ENCODE peak calls at places on chromosome 17, in six cellular contexts. One of them, this sample, is unnamed.

GRCh38 chr17:49585422-49586027 is 9.9 kb downstream of the NXPH3 start:
- DNase-seq in PC-3: peak
- DNase-seq in GM23248: no peak
- DNase-seq in neural progenitor cell: peak
- DNase-seq in GM23338: peak
- DNase-seq in hepatocyte: no peak
- DNase-seq in this sample: no peak

GRCh38 chr17:45228985-45229517 is 7.4 kb downstream of the FMNL1 start:
- DNase-seq in GM23338: peak
- DNase-seq in GM23248: peak
- DNase-seq in hepatocyte: peak
- DNase-seq in PC-3: peak
- DNase-seq in neural progenitor cell: peak
- DNase-seq in this sample: peak

GRCh38 chr17:12808723-12809122 is 19.4 kb downstream of the ARHGAP44 start:
- DNase-seq in neural progenitor cell: no peak
- DNase-seq in GM23248: no peak
- DNase-seq in hepatocyte: no peak
- DNase-seq in GM23338: no peak
- DNase-seq in PC-3: no peak
- DNase-seq in this sample: no peak

GRCh38 chr17:49445561-49445960 is 30.9 kb upstream of the PHB1 start:
- DNase-seq in PC-3: no peak
- DNase-seq in neural progenitor cell: no peak
- DNase-seq in GM23248: no peak
- DNase-seq in hepatocyte: no peak
- DNase-seq in GM23338: no peak
- DNase-seq in this sample: no peak

GRCh38 chr17:4261452-4261851 is 2.3 kb downstream of the ANKFY1 start:
- DNase-seq in neural progenitor cell: no peak
- DNase-seq in hepatocyte: no peak
- DNase-seq in PC-3: no peak
- DNase-seq in GM23338: no peak
- DNase-seq in GM23248: no peak
- DNase-seq in this sample: no peak

GRCh38 chr17:10105513-10106001 is 92.8 kb downstream of the GAS7 start:
- DNase-seq in hepatocyte: peak
- DNase-seq in GM23248: peak
- DNase-seq in PC-3: no peak
- DNase-seq in GM23338: no peak
- DNase-seq in neural progenitor cell: no peak
- DNase-seq in this sample: no peak

GRCh38 chr17:61144876-61145564 is 254.6 kb upstream of the TBX2 start:
- DNase-seq in GM23248: no peak
- DNase-seq in GM23338: no peak
- DNase-seq in hepatocyte: peak
- DNase-seq in PC-3: no peak
- DNase-seq in neural progenitor cell: no peak
- DNase-seq in this sample: no peak

GRCh38 chr17:32546031-32546444 is 59.2 kb downstream of the CDK5R1 start:
- DNase-seq in hepatocyte: no peak
- DNase-seq in neural progenitor cell: peak
- DNase-seq in GM23248: no peak
- DNase-seq in PC-3: no peak
- DNase-seq in GM23338: peak
- DNase-seq in this sample: no peak

GRCh38 chr17:45318561-45319230 is 1.9 kb upstream of the MAP3K14 start:
- DNase-seq in PC-3: peak
- DNase-seq in GM23338: no peak
- DNase-seq in hepatocyte: no peak
- DNase-seq in neural progenitor cell: no peak
- DNase-seq in GM23248: no peak
- DNase-seq in this sample: no peak

GRCh38 chr17:74749262-74750038 is 1.0 kb downstream of the NHERF1 start:
- DNase-seq in GM23248: peak
- DNase-seq in neural progenitor cell: peak
- DNase-seq in hepatocyte: peak
- DNase-seq in GM23338: peak
- DNase-seq in PC-3: peak
- DNase-seq in this sample: no peak

GRCh38 chr17:75909051-75909811 is 4.5 kb upstream of the MRPL38 start:
- DNase-seq in GM23248: no peak
- DNase-seq in PC-3: no peak
- DNase-seq in GM23338: no peak
- DNase-seq in neural progenitor cell: no peak
- DNase-seq in hepatocyte: no peak
- DNase-seq in this sample: peak

GRCh38 chr17:40341808-40342574 is 22.5 kb downstream of the GJD3 start:
- DNase-seq in hepatocyte: peak
- DNase-seq in PC-3: peak
- DNase-seq in GM23248: peak
- DNase-seq in GM23338: peak
- DNase-seq in neural progenitor cell: peak
- DNase-seq in this sample: no peak

GRCh38 chr17:41654134-41654907 is 29.9 kb upstream of the KRT17 start:
- DNase-seq in hepatocyte: peak
- DNase-seq in neural progenitor cell: no peak
- DNase-seq in PC-3: peak
- DNase-seq in GM23248: no peak
- DNase-seq in GM23338: peak
- DNase-seq in this sample: no peak

GRCh38 chr17:1515640-1516402 is 591 bp downstream of the INPP5K start:
- DNase-seq in hepatocyte: peak
- DNase-seq in PC-3: peak
- DNase-seq in neural progenitor cell: peak
- DNase-seq in GM23248: peak
- DNase-seq in GM23338: peak
- DNase-seq in this sample: peak

GRCh38 chr17:50959341-50959740 is 93.2 kb upstream of the TOB1 start:
- DNase-seq in PC-3: no peak
- DNase-seq in GM23338: no peak
- DNase-seq in hepatocyte: no peak
- DNase-seq in neural progenitor cell: no peak
- DNase-seq in GM23248: no peak
- DNase-seq in this sample: peak

GRCh38 chr17:79255046-79255445 is 180.4 kb downstream of the ENGASE start:
- DNase-seq in PC-3: no peak
- DNase-seq in hepatocyte: no peak
- DNase-seq in GM23338: no peak
- DNase-seq in GM23248: no peak
- DNase-seq in neural progenitor cell: no peak
- DNase-seq in this sample: no peak

GRCh38 chr17:81402530-81402941 is 7.3 kb downstream of the BAHCC1 start:
- DNase-seq in GM23338: no peak
- DNase-seq in neural progenitor cell: no peak
- DNase-seq in PC-3: no peak
- DNase-seq in GM23248: no peak
- DNase-seq in hepatocyte: no peak
- DNase-seq in this sample: no peak

GRCh38 chr17:55420776-55421178 is 858 bp downstream of the MMD start:
- DNase-seq in PC-3: peak
- DNase-seq in neural progenitor cell: peak
- DNase-seq in GM23248: peak
- DNase-seq in hepatocyte: peak
- DNase-seq in GM23338: peak
- DNase-seq in this sample: no peak

GRCh38 chr17:48542114-48542955 is 2.6 kb downstream of the HOXB2 start:
- DNase-seq in neural progenitor cell: peak
- DNase-seq in GM23248: peak
- DNase-seq in PC-3: no peak
- DNase-seq in hepatocyte: no peak
- DNase-seq in GM23338: peak
- DNase-seq in this sample: no peak

GRCh38 chr17:16585796-16586195 is 16.8 kb upstream of the ZNF287 start:
- DNase-seq in PC-3: no peak
- DNase-seq in GM23338: no peak
- DNase-seq in hepatocyte: no peak
- DNase-seq in neural progenitor cell: no peak
- DNase-seq in GM23248: peak
- DNase-seq in this sample: no peak

GRCh38 chr17:82050761-82051641 is 610 bp downstream of the RFNG start:
- DNase-seq in hepatocyte: peak
- DNase-seq in GM23248: peak
- DNase-seq in PC-3: no peak
- DNase-seq in neural progenitor cell: no peak
- DNase-seq in GM23338: no peak
- DNase-seq in this sample: no peak

GRCh38 chr17:72456026-72456569 is 335.3 kb downstream of the SOX9 start:
- DNase-seq in GM23248: peak
- DNase-seq in hepatocyte: peak
- DNase-seq in PC-3: peak
- DNase-seq in neural progenitor cell: no peak
- DNase-seq in GM23338: no peak
- DNase-seq in this sample: no peak

GRCh38 chr17:64187093-64187895 is 57.4 kb upstream of the ERN1 start:
- DNase-seq in GM23248: no peak
- DNase-seq in neural progenitor cell: no peak
- DNase-seq in PC-3: no peak
- DNase-seq in hepatocyte: peak
- DNase-seq in GM23338: no peak
- DNase-seq in this sample: no peak

GRCh38 chr17:83189673-83190385 is 110.4 kb downstream of the METRNL start:
- DNase-seq in PC-3: no peak
- DNase-seq in neural progenitor cell: no peak
- DNase-seq in GM23248: peak
- DNase-seq in GM23338: no peak
- DNase-seq in hepatocyte: peak
- DNase-seq in this sample: no peak

GRCh38 chr17:1186923-1187771 is 7.4 kb upstream of the ABR start:
- DNase-seq in neural progenitor cell: peak
- DNase-seq in hepatocyte: peak
- DNase-seq in GM23248: peak
- DNase-seq in GM23338: peak
- DNase-seq in PC-3: peak
- DNase-seq in this sample: peak

GRCh38 chr17:33433581-33433980 is 140.5 kb upstream of the ASIC2 start:
- DNase-seq in GM23248: no peak
- DNase-seq in PC-3: no peak
- DNase-seq in GM23338: no peak
- DNase-seq in hepatocyte: no peak
- DNase-seq in neural progenitor cell: no peak
- DNase-seq in this sample: no peak

GRCh38 chr17:44257815-44258750 is 9.9 kb downstream of the SLC4A1 start:
- DNase-seq in GM23248: no peak
- DNase-seq in hepatocyte: no peak
- DNase-seq in PC-3: no peak
- DNase-seq in neural progenitor cell: no peak
- DNase-seq in GM23338: no peak
- DNase-seq in this sample: no peak

GRCh38 chr17:67027031-67027628 is 17.2 kb upstream of the CACNG1 start:
- DNase-seq in neural progenitor cell: no peak
- DNase-seq in GM23338: no peak
- DNase-seq in hepatocyte: no peak
- DNase-seq in GM23248: peak
- DNase-seq in PC-3: peak
- DNase-seq in this sample: no peak
- TF ChIP-seq EZH2phosphoT487 in neural progenitor cell: no peak
- TF ChIP-seq EZH2phosphoT487 in GM23338: no peak
- TF ChIP-seq EZH2phosphoT487 in hepatocyte: no peak
- TF ChIP-seq EZH2phosphoT487 in GM23248: no peak
- TF ChIP-seq EZH2phosphoT487 in PC-3: no peak
- TF ChIP-seq EZH2phosphoT487 in this sample: no peak

GRCh38 chr17:7308625-7309433 is 1.4 kb downstream of the EIF5A start:
- DNase-seq in PC-3: peak
- DNase-seq in hepatocyte: peak
- DNase-seq in GM23338: peak
- DNase-seq in GM23248: peak
- DNase-seq in neural progenitor cell: peak
- DNase-seq in this sample: peak
- H3K27ac ChIP-seq in PC-3: peak
- H3K27ac ChIP-seq in hepatocyte: peak
- H3K27ac ChIP-seq in GM23338: peak
- H3K27ac ChIP-seq in GM23248: peak
- H3K27ac ChIP-seq in neural progenitor cell: peak
- H3K27ac ChIP-seq in this sample: peak

DNA sequence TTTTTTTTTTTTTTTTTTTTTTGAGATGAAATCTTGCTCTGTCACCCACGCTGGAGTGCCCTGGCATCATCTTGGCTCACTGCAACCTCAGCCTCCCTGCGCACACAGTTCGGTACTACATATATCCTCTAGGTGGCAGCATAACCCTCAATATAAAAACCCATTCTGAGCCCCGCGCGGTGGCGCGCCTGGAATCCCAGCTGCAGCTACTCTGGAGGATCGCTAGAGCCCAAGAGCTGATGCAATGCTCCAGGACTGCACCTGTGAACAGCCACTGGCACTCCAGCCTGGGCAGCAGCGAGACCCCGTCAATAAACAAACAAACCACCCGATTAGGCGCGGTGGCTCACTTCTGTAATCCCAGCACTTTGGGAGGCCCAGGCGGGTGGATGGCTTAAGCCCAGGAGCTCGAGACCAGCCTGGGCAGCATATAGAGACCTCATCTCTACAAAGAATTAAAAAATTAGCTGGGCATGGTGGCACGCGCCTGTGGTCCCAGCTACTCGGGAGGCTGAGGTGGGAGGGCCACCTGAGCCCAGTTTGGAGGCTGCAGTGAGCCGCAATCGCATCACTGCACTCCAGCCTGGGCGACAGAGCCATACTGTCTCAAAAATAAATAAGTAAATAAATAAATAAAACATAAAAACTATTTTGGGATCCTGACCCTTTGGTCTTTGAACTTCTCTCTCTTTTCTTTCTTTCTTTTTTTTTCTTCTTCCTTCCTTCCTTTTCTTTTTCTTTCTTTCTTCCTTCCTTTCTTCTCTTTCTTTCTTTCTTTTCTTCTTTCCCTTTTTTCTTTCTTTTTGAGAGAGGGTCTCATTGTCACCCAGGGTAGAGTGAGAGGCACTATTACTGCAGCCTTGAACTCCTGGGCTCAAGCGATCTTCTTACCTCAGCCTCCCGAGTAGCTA is 15.4 kb upstream of the AKAP10 start:
- DNase-seq in PC-3: peak
- DNase-seq in hepatocyte: peak
- DNase-seq in GM23248: peak
- DNase-seq in neural progenitor cell: peak
- DNase-seq in GM23338: peak
- DNase-seq in this sample: peak
- H2AFZ ChIP-seq in PC-3: peak
- H2AFZ ChIP-seq in hepatocyte: no peak
- H2AFZ ChIP-seq in GM23248: no peak
- H2AFZ ChIP-seq in neural progenitor cell: peak
- H2AFZ ChIP-seq in GM23338: no peak
- H2AFZ ChIP-seq in this sample: peak

GRCh38 chr17:5817475-5818395 is 233.4 kb upstream of the NLRP1 start:
- DNase-seq in PC-3: no peak
- DNase-seq in neural progenitor cell: no peak
- DNase-seq in GM23338: no peak
- DNase-seq in hepatocyte: no peak
- DNase-seq in GM23248: no peak
- DNase-seq in this sample: no peak

GRCh38 chr17:5821057-5821456 is 236.7 kb upstream of the NLRP1 start:
- DNase-seq in PC-3: peak
- DNase-seq in GM23338: no peak
- DNase-seq in GM23248: no peak
- DNase-seq in neural progenitor cell: no peak
- DNase-seq in hepatocyte: no peak
- DNase-seq in this sample: no peak

GRCh38 chr17:5821813-5822212 is 237.5 kb upstream of the NLRP1 start:
- DNase-seq in GM23338: no peak
- DNase-seq in hepatocyte: no peak
- DNase-seq in GM23248: no peak
- DNase-seq in neural progenitor cell: no peak
- DNase-seq in PC-3: no peak
- DNase-seq in this sample: no peak

GRCh38 chr17:5819396-5819795 is 235.1 kb upstream of the NLRP1 start:
- DNase-seq in neural progenitor cell: no peak
- DNase-seq in GM23338: no peak
- DNase-seq in GM23248: no peak
- DNase-seq in PC-3: no peak
- DNase-seq in hepatocyte: no peak
- DNase-seq in this sample: no peak

GRCh38 chr17:5819921-5820685 is 235.8 kb upstream of the NLRP1 start:
- DNase-seq in neural progenitor cell: no peak
- DNase-seq in GM23338: no peak
- DNase-seq in hepatocyte: no peak
- DNase-seq in GM23248: no peak
- DNase-seq in PC-3: no peak
- DNase-seq in this sample: no peak
- TF ChIP-seq EZH2phosphoT487 in neural progenitor cell: no peak
- TF ChIP-seq EZH2phosphoT487 in GM23338: no peak
- TF ChIP-seq EZH2phosphoT487 in hepatocyte: no peak
- TF ChIP-seq EZH2phosphoT487 in GM23248: no peak
- TF ChIP-seq EZH2phosphoT487 in PC-3: no peak
- TF ChIP-seq EZH2phosphoT487 in this sample: no peak